ENCODE peak calls at places on chromosomes 13 and 19, in ten cellular contexts. Q, T, R, X, B, F, V, K, C and L are unnamed samples.

GRCh38 chr19:35963514-35963913 is 27.3 kb downstream of the LRFN3 start:
- DNase-seq in R (no peak), X (peak), C (no peak), B (no peak), V (no peak), K (no peak), Q (peak), T (no peak), F (no peak), L (peak)

GRCh38 chr13:33554919-33555791 is 262.8 kb upstream of the RFC3 start:
- DNase-seq in T (no peak), R (no peak), B (no peak), C (no peak), F (no peak), V (no peak), K (no peak), X (no peak), Q (no peak), L (no peak)

GRCh38 chr19:44851427-44851826 is 5.3 kb downstream of the NECTIN2 start:
- DNase-seq in C (no peak), V (no peak), R (peak), B (no peak), T (no peak), F (no peak), Q (no peak), K (no peak), X (no peak), L (no peak)

GRCh38 chr19:48645652-48646191 is at the start of gene CA11:
- DNase-seq in F (no peak), V (peak), K (no peak), R (no peak), Q (no peak), C (no peak), T (no peak), B (no peak), X (no peak), L (no peak)

GRCh38 chr19:11814707-11815050 is 606 bp downstream of the ZNF440 start:
- DNase-seq in B (no peak), V (no peak), T (peak), R (no peak), F (no peak), Q (peak), C (no peak), X (no peak), K (no peak), L (no peak)

GRCh38 chr19:35379992-35380391 is 9.1 kb downstream of the GPR42 start:
- DNase-seq in T (peak), R (no peak), X (no peak), C (no peak), V (no peak), F (no peak), B (no peak), K (no peak), Q (no peak), L (no peak)

GRCh38 chr13:97834255-97834654 is 119.2 kb upstream of the IPO5 start:
- DNase-seq in X (no peak), K (no peak), R (no peak), B (no peak), F (no peak), C (peak), T (no peak), V (no peak), Q (no peak), L (no peak)

GRCh38 chr19:43760941-43761340 is 6.2 kb upstream of the SMG9 start:
- DNase-seq in Q (no peak), B (no peak), K (no peak), R (no peak), T (no peak), F (no peak), X (no peak), C (no peak), V (no peak), L (no peak)

GRCh38 chr13:41547253-41548000 is 90.1 kb downstream of the RGCC start:
- DNase-seq in K (peak), Q (peak), F (no peak), T (peak), C (no peak), R (no peak), V (no peak), X (no peak), B (no peak), L (peak)

GRCh38 chr19:43705729-43706128 is 10.1 kb upstream of the IRGC start:
- DNase-seq in R (no peak), Q (no peak), X (no peak), F (no peak), C (no peak), K (no peak), T (no peak), V (no peak), B (no peak), L (no peak)

GRCh38 chr13:109789262-109789661 is 2.9 kb upstream of the IRS2 start:
- DNase-seq in Q (no peak), R (no peak), B (no peak), T (no peak), C (peak), F (no peak), V (peak), X (no peak), K (no peak), L (peak)

GRCh38 chr13:47886314-47886713 is 114.8 kb downstream of the SUCLA2 start:
- DNase-seq in T (no peak), V (no peak), C (no peak), K (no peak), R (no peak), X (no peak), F (no peak), Q (no peak), B (no peak), L (no peak)